ENCODE peak calls at places on chromosomes 13 and 19, in six cellular contexts. Q, N, S, R, A and Z are unnamed samples.

GRCh38 chr13:91813255-91813654 is 414.8 kb downstream of the GPC5 start:
- DNase-seq in Q (no peak), N (no peak), S (no peak), R (no peak), A (no peak), Z (no peak)

GRCh38 chr13:27367570-27367969 is 56.8 kb upstream of the GTF3A start:
- DNase-seq in Q (no peak), N (no peak), S (no peak), R (no peak), A (no peak), Z (no peak)

GRCh38 chr13:107305178-107305577 is 737.2 kb upstream of the ARGLU1 start:
- DNase-seq in Q (no peak), N (no peak), S (no peak), R (no peak), A (no peak), Z (no peak)

GRCh38 chr13:47672982-47673670 is 327.9 kb downstream of the SUCLA2 start:
- DNase-seq in Q (peak; percentile 99), N (peak; percentile 93), S (no peak), R (no peak), A (no peak), Z (no peak)

GRCh38 chr19:38851622-38852230 is 1.9 kb upstream of the HNRNPL start:
- DNase-seq in Q (peak; percentile 84), N (peak; percentile 91), S (peak; percentile 96), R (no peak), A (peak; percentile 97), Z (peak; percentile 99)

GRCh38 chr13:26499209-26499601 is 58.3 kb upstream of the WASF3 start:
- DNase-seq in Q (no peak), N (no peak), S (no peak), R (no peak), A (no peak), Z (peak; percentile 20)

GRCh38 chr13:109715902-109716301 is 70.5 kb downstream of the IRS2 start:
- DNase-seq in Q (peak; percentile 74), N (peak; percentile 22), S (no peak), R (no peak), A (peak; percentile 74), Z (no peak)

GRCh38 chr13:44470623-44471562 is 97.3 kb downstream of the SERP2 start:
- DNase-seq in Q (peak; percentile 56), N (peak; percentile 51), S (no peak), R (no peak), A (no peak), Z (no peak)

GRCh38 chr13:44140146-44140545 is 233.5 kb upstream of the SERP2 start:
- DNase-seq in Q (no peak), N (no peak), S (no peak), R (no peak), A (no peak), Z (no peak)

GRCh38 chr13:64928704-64929499 is 2301.2 kb downstream of the PCDH9 start:
- DNase-seq in Q (peak; percentile 45), N (peak; percentile 91), S (no peak), R (peak; percentile 70), A (no peak), Z (no peak)

GRCh38 chr19:8459520-8460260 is 14.9 kb downstream of the HNRNPM start:
- DNase-seq in Q (peak; percentile 87), N (peak; percentile 72), S (no peak), R (no peak), A (no peak), Z (no peak)

GRCh38 chr19:55075366-55075998 is at the start of gene EPS8L1:
- DNase-seq in Q (no peak), N (no peak), S (no peak), R (no peak), A (no peak), Z (peak; percentile 94)

GRCh38 chr13:22050951-22051563 is 380.2 kb downstream of the FGF9 start:
- DNase-seq in Q (no peak), N (no peak), S (no peak), R (no peak), A (no peak), Z (no peak)

GRCh38 chr13:110471833-110472162 is 89.7 kb downstream of the RAB20 start:
- DNase-seq in Q (peak; percentile 17), N (peak; percentile 60), S (peak; percentile 78), R (no peak), A (peak; percentile 70), Z (no peak)

GRCh38 chr13:32001392-32001768 is 30.2 kb upstream of the FRY start:
- DNase-seq in Q (peak; percentile 58), N (peak; percentile 41), S (no peak), R (no peak), A (no peak), Z (peak; percentile 21)

GRCh38 chr19:39971380-39971841 is 446 bp downstream of the PSMC4 start:
- DNase-seq in Q (peak; percentile 10), N (no peak), S (no peak), R (no peak), A (no peak), Z (no peak)

GRCh38 chr13:99978781-99979452 is 2.7 kb upstream of the ZIC2 start:
- DNase-seq in Q (no peak), N (peak; percentile 37), S (no peak), R (no peak), A (peak; percentile 48), Z (no peak)

GRCh38 chr19:12043752-12044422 is 8.4 kb upstream of the ZNF433 start:
- DNase-seq in Q (no peak), N (no peak), S (no peak), R (no peak), A (no peak), Z (no peak)

GRCh38 chr19:45474941-45475516 is 7.2 kb downstream of the FOSB start:
- DNase-seq in Q (no peak), N (peak; percentile 39), S (no peak), R (no peak), A (no peak), Z (no peak)

GRCh38 chr19:1154731-1155351 is 19.2 kb downstream of the SBNO2 start:
- DNase-seq in Q (peak; percentile 87), N (peak; percentile 68), S (peak; percentile 95), R (no peak), A (peak; percentile 96), Z (peak; percentile 66)

GRCh38 chr19:38869836-38870607 is 8.1 kb downstream of the RINL start:
- DNase-seq in Q (peak; percentile 45), N (peak; percentile 28), S (peak; percentile 87), R (no peak), A (peak; percentile 89), Z (no peak)

GRCh38 chr13:52743988-52744387 is 4.4 kb upstream of the CNMD start:
- DNase-seq in Q (no peak), N (no peak), S (no peak), R (no peak), A (no peak), Z (no peak)
- TF ChIP-seq CTCF in Q (no peak), N (no peak), S (no peak), R (peak; percentile 25), A (no peak), Z (no peak)

GRCh38 chr13:48975926-48976676 is 389 bp downstream of the FNDC3A start:
- DNase-seq in Q (peak; percentile 73), N (peak; percentile 86), S (peak; percentile 92), R (peak; percentile 68), A (peak; percentile 90), Z (peak; percentile 84)

GRCh38 chr13:48973845-48974431 is 1.8 kb upstream of the FNDC3A start:
- DNase-seq in Q (no peak), N (no peak), S (no peak), R (no peak), A (no peak), Z (no peak)

GRCh38 chr13:48977973-48978372 is 2.3 kb downstream of the FNDC3A start:
- DNase-seq in Q (peak; percentile 55), N (peak; percentile 23), S (no peak), R (no peak), A (no peak), Z (no peak)

GRCh38 chr13:48976677-48977625 is 1.2 kb downstream of the FNDC3A start:
- DNase-seq in Q (peak; percentile 35), N (peak; percentile 42), S (no peak), R (no peak), A (no peak), Z (no peak)

DNA sequence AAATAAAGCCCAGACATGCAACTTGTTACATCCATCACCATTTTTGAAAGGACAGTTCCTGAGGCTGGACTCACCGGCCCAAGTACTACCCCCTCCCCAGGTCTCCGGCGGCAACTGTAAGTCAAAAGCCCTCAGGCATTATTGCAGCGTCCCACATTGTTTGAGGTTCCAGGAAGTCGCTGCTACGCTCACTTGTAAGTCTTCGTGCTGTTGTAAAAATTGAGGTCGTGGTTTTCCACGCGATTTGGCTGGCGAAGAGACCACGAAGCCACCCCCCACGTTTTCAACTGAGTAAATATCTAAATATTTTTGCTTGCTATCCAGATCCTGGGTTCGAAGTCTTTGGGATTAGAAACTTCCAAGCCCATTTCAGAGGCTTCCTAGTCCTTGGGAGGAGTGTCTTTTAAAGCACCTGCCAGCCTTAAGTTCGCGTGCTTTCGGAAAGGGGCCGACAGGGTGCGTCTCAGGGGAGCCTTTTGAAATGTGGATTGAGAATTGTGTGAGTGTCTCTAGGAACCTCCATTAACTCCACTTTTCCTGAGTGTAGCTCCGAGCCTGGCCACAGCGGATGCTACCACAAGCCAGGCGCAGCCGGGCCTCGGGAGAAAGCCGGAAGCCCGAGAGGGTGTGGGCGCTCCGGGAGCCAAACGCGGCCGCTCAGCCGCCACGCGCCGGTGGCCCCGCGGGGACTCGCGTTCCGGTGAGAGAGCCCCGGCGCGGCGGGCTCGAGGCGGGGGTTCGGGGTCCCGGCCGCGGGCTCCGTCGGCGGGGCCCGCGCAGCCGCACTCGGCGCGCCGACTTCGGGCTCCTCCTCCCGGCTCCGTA is at the start of gene FNDC3A:
- DNase-seq in Q (peak; percentile 57), N (peak; percentile 73), S (peak; percentile 68), R (peak; percentile 34), A (peak; percentile 89), Z (peak; percentile 21)
- TF ChIP-seq CTCF in Q (peak; percentile 11), N (peak; percentile 6), S (peak; percentile 16), R (peak; percentile 27), A (no peak), Z (no peak)

GRCh38 chr19:10769533-10770491 is 51.9 kb downstream of the DNM2 start:
- DNase-seq in Q (peak; percentile 60), N (no peak), S (no peak), R (no peak), A (peak; percentile 82), Z (no peak)
- TF ChIP-seq CTCF in Q (peak; percentile 44), N (peak; percentile 19), S (peak; percentile 30), R (peak; percentile 45), A (peak; percentile 39), Z (no peak)

DNA sequence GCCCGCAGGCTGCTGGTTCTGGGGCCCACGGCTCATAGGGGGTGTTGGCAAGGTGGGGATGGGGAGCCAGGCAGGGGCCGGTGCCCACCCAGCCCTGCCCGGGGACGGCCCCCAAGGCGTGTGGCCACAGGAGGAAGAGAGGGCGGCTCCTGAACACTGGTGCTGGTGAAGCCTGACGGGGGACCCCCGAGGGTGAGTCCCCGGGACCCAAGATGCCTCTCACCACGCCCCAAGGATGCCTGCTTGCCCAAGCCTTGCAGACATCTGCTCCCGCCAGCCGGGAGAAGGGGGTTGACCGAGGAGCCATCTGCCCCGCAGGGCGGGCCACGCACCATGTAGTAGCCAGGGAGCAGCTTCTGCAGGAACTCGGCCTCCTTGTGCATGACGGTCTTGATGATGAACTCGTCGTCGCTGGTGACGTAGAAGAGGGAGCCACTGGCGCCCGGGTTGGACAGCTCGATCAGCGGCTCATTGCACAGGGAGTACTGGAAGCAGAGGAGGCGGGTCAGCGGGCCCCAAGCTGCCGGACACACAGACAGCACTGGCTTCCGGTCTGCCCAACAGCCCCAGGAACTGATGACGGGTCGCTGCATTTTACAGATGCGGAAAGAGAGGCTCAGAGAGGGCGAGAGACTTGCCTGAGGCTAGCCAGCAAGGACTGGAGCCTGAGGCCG is 29.6 kb upstream of the CACTIN start:
- DNase-seq in Q (peak; percentile 27), N (no peak), S (no peak), R (no peak), A (no peak), Z (no peak)
- TF ChIP-seq CTCF in Q (no peak), N (no peak), S (no peak), R (no peak), A (no peak), Z (no peak)